ENCODE peak calls at places on chromosomes 2 and 18, in four cellular contexts. One of them, this sample, is unnamed.

GRCh38 chr2:214856116-214856515 is 46.6 kb upstream of the BARD1 start:
- DNase-seq in kidney: no peak
- DNase-seq in stimulated activated CD8-positive, alpha-beta memory T cell treated with anti-CD3 and anti-CD28 coated beads, Interleukin-4, amount 100 ng/mL, for 48 hours: no peak
- DNase-seq in NCI-H460: no peak
- DNase-seq in this sample: no peak

GRCh38 chr2:128237911-128238697 is 80.6 kb downstream of the HS6ST1 start:
- DNase-seq in stimulated activated CD8-positive, alpha-beta memory T cell treated with anti-CD3 and anti-CD28 coated beads, Interleukin-4, amount 100 ng/mL, for 48 hours: no peak
- DNase-seq in NCI-H460: no peak
- DNase-seq in kidney: no peak
- DNase-seq in this sample: no peak

GRCh38 chr2:157830696-157831570 is 45.2 kb downstream of the ACVR1 start:
- DNase-seq in stimulated activated CD8-positive, alpha-beta memory T cell treated with anti-CD3 and anti-CD28 coated beads, Interleukin-4, amount 100 ng/mL, for 48 hours: no peak
- DNase-seq in kidney: no peak
- DNase-seq in NCI-H460: peak
- DNase-seq in this sample: no peak

GRCh38 chr18:10938241-10938640 is 211.1 kb downstream of the PIEZO2 start:
- DNase-seq in stimulated activated CD8-positive, alpha-beta memory T cell treated with anti-CD3 and anti-CD28 coated beads, Interleukin-4, amount 100 ng/mL, for 48 hours: no peak
- DNase-seq in kidney: no peak
- DNase-seq in NCI-H460: no peak
- DNase-seq in this sample: no peak

GRCh38 chr2:134234535-134234934 is 19.3 kb upstream of the MGAT5 start:
- DNase-seq in NCI-H460: no peak
- DNase-seq in kidney: no peak
- DNase-seq in stimulated activated CD8-positive, alpha-beta memory T cell treated with anti-CD3 and anti-CD28 coated beads, Interleukin-4, amount 100 ng/mL, for 48 hours: no peak
- DNase-seq in this sample: no peak

GRCh38 chr2:49044680-49045079 is 109.6 kb downstream of the FSHR start:
- DNase-seq in NCI-H460: no peak
- DNase-seq in stimulated activated CD8-positive, alpha-beta memory T cell treated with anti-CD3 and anti-CD28 coated beads, Interleukin-4, amount 100 ng/mL, for 48 hours: no peak
- DNase-seq in kidney: no peak
- DNase-seq in this sample: no peak

GRCh38 chr2:46098606-46099005 is 198.6 kb upstream of the EPAS1 start:
- DNase-seq in NCI-H460: peak
- DNase-seq in kidney: no peak
- DNase-seq in stimulated activated CD8-positive, alpha-beta memory T cell treated with anti-CD3 and anti-CD28 coated beads, Interleukin-4, amount 100 ng/mL, for 48 hours: peak
- DNase-seq in this sample: no peak

GRCh38 chr18:76952747-76953146 is 130.4 kb downstream of the ZNF236 start:
- DNase-seq in stimulated activated CD8-positive, alpha-beta memory T cell treated with anti-CD3 and anti-CD28 coated beads, Interleukin-4, amount 100 ng/mL, for 48 hours: no peak
- DNase-seq in NCI-H460: no peak
- DNase-seq in kidney: no peak
- DNase-seq in this sample: no peak

GRCh38 chr18:55778731-55779460 is 190.9 kb upstream of the TCF4 start:
- DNase-seq in kidney: no peak
- DNase-seq in stimulated activated CD8-positive, alpha-beta memory T cell treated with anti-CD3 and anti-CD28 coated beads, Interleukin-4, amount 100 ng/mL, for 48 hours: no peak
- DNase-seq in NCI-H460: no peak
- DNase-seq in this sample: no peak

GRCh38 chr2:234960091-234961088 is 8.6 kb downstream of the SH3BP4 start:
- DNase-seq in NCI-H460: no peak
- DNase-seq in kidney: peak
- DNase-seq in stimulated activated CD8-positive, alpha-beta memory T cell treated with anti-CD3 and anti-CD28 coated beads, Interleukin-4, amount 100 ng/mL, for 48 hours: no peak
- DNase-seq in this sample: no peak

GRCh38 chr18:73283788-73284187 is 416.0 kb upstream of the NETO1 start:
- DNase-seq in stimulated activated CD8-positive, alpha-beta memory T cell treated with anti-CD3 and anti-CD28 coated beads, Interleukin-4, amount 100 ng/mL, for 48 hours: no peak
- DNase-seq in kidney: no peak
- DNase-seq in NCI-H460: no peak
- DNase-seq in this sample: no peak

GRCh38 chr2:145503511-145503910 is 983.6 kb upstream of the ZEB2 start:
- DNase-seq in kidney: no peak
- DNase-seq in stimulated activated CD8-positive, alpha-beta memory T cell treated with anti-CD3 and anti-CD28 coated beads, Interleukin-4, amount 100 ng/mL, for 48 hours: no peak
- DNase-seq in NCI-H460: no peak
- DNase-seq in this sample: no peak

GRCh38 chr2:234722176-234722575 is 225.3 kb upstream of the ARL4C start:
- DNase-seq in stimulated activated CD8-positive, alpha-beta memory T cell treated with anti-CD3 and anti-CD28 coated beads, Interleukin-4, amount 100 ng/mL, for 48 hours: no peak
- DNase-seq in NCI-H460: no peak
- DNase-seq in kidney: no peak
- DNase-seq in this sample: no peak

GRCh38 chr2:20592106-20593071 is 58.5 kb downstream of the HS1BP3 start:
- DNase-seq in stimulated activated CD8-positive, alpha-beta memory T cell treated with anti-CD3 and anti-CD28 coated beads, Interleukin-4, amount 100 ng/mL, for 48 hours: peak
- DNase-seq in NCI-H460: no peak
- DNase-seq in kidney: peak
- DNase-seq in this sample: peak

GRCh38 chr2:6233932-6234331 is 541.7 kb downstream of the SOX11 start:
- DNase-seq in NCI-H460: no peak
- DNase-seq in stimulated activated CD8-positive, alpha-beta memory T cell treated with anti-CD3 and anti-CD28 coated beads, Interleukin-4, amount 100 ng/mL, for 48 hours: no peak
- DNase-seq in kidney: no peak
- DNase-seq in this sample: no peak

This sample was measured in spleen.